ENCODE peak calls at places on chromosomes 13 and 19, in eight cellular contexts. T is epithelial cell of esophagus, L is ovary, W is heart right ventricle, C is lower leg skin, P is tibial artery, M is breast epithelium, Q is heart left ventricle. B is an unnamed sample.

GRCh38 chr19:31049431-31049830 is 299.8 kb downstream of the TSHZ3 start:
- DNase-seq in W (no peak), L (no peak), T (no peak), P (no peak), Q (no peak), C (no peak), M (no peak), B (no peak)

GRCh38 chr13:65472336-65472735 is 1757.8 kb downstream of the PCDH9 start:
- DNase-seq in P (no peak), M (no peak), Q (no peak), L (no peak), C (no peak), W (no peak), T (no peak), B (no peak)

GRCh38 chr19:29662604-29663404 is 2.5 kb upstream of the PLEKHF1 start:
- DNase-seq in W (peak), Q (peak), P (peak), M (peak), T (peak), C (peak), L (peak), B (no peak)

GRCh38 chr19:14972676-14973075 is 7.0 kb downstream of the SLC1A6 start:
- DNase-seq in W (no peak), T (no peak), M (no peak), P (no peak), Q (no peak), C (no peak), L (no peak), B (no peak)

GRCh38 chr13:23778879-23779278 is 110.3 kb downstream of the MIPEP start:
- DNase-seq in C (no peak), T (peak), P (no peak), M (no peak), Q (no peak), L (no peak), W (no peak), B (no peak)

GRCh38 chr13:111947026-111947810 is 119.7 kb upstream of the SOX1 start:
- DNase-seq in L (no peak), Q (no peak), W (no peak), M (no peak), P (no peak), T (peak), C (no peak), B (no peak)

GRCh38 chr13:98507060-98507797 is 69.7 kb downstream of the STK24 start:
- DNase-seq in W (peak), L (peak), P (peak), M (peak), Q (peak), T (peak), C (no peak), B (no peak)

GRCh38 chr19:5585461-5586299 is 17.9 kb upstream of the TINCR start:
- DNase-seq in L (no peak), Q (no peak), T (peak), P (no peak), M (no peak), W (no peak), C (peak), B (peak)

GRCh38 chr19:38666662-38667448 is 19.4 kb downstream of the ACTN4 start:
- DNase-seq in T (peak), L (no peak), C (no peak), P (peak), W (no peak), M (peak), Q (no peak), B (no peak)

GRCh38 chr13:67299072-67299635 is 69.0 kb upstream of the PCDH9 start:
- DNase-seq in T (peak), C (no peak), W (no peak), M (no peak), Q (no peak), L (no peak), P (no peak), B (no peak)

GRCh38 chr13:24670927-24671326 is 9.3 kb upstream of the ATP12A start:
- DNase-seq in M (no peak), T (no peak), C (no peak), P (no peak), L (no peak), W (no peak), Q (no peak), B (peak)

GRCh38 chr13:74144269-74144668 is 10.1 kb upstream of the KLF12 start:
- DNase-seq in L (no peak), Q (no peak), C (no peak), P (no peak), M (no peak), T (no peak), W (no peak), B (no peak)

GRCh38 chr13:43564941-43565340 is 221.8 kb downstream of the ENOX1 start:
- DNase-seq in C (no peak), T (no peak), W (no peak), M (no peak), Q (no peak), P (no peak), L (no peak), B (no peak)

GRCh38 chr19:1423445-1424181 is 14.6 kb upstream of the RPS15 start:
- DNase-seq in M (no peak), Q (no peak), T (no peak), L (no peak), W (no peak), P (no peak), C (no peak), B (no peak)

GRCh38 chr19:48819366-48819816 is 8.6 kb upstream of the BCAT2 start:
- DNase-seq in C (peak), Q (peak), T (peak), W (peak), M (peak), P (peak), L (peak), B (no peak)

GRCh38 chr19:43634516-43634876 is 5.2 kb downstream of the CADM4 start:
- DNase-seq in L (no peak), P (no peak), M (no peak), T (no peak), W (no peak), C (no peak), Q (no peak), B (no peak)

GRCh38 chr19:51572415-51572814 is 1.3 kb downstream of the ZNF175 start:
- DNase-seq in L (no peak), W (no peak), C (no peak), Q (no peak), T (no peak), P (no peak), M (no peak), B (no peak)

GRCh38 chr13:29594310-29594709 is 1.2 kb downstream of the SLC7A1 start:
- DNase-seq in W (no peak), M (no peak), L (peak), T (peak), Q (no peak), P (peak), C (peak), B (peak)

GRCh38 chr19:16447015-16447384 is 24.8 kb downstream of the EPS15L1 start:
- DNase-seq in P (peak), L (peak), M (no peak), Q (peak), W (peak), C (peak), T (peak), B (no peak)

GRCh38 chr19:16433986-16434385 is 37.8 kb downstream of the EPS15L1 start:
- DNase-seq in L (no peak), C (no peak), T (no peak), Q (no peak), M (no peak), P (no peak), W (no peak), B (no peak)

GRCh38 chr13:104534847-104535246 is 1468.6 kb upstream of the SLC10A2 start:
- DNase-seq in Q (no peak), W (no peak), T (no peak), L (no peak), M (no peak), P (no peak), C (no peak), B (peak)

GRCh38 chr19:883661-884211 is 9.3 kb downstream of the MED16 start:
- DNase-seq in T (peak), Q (no peak), M (no peak), L (no peak), W (no peak), P (no peak), C (no peak), B (no peak)

GRCh38 chr13:40517486-40518311 is 148.7 kb downstream of the FOXO1 start:
- DNase-seq in T (no peak), Q (no peak), W (no peak), C (no peak), P (no peak), M (no peak), L (no peak), B (no peak)

GRCh38 chr13:72295173-72295572 is 428.2 kb upstream of the DACH1 start:
- DNase-seq in Q (no peak), C (no peak), P (no peak), M (no peak), T (no peak), W (no peak), L (no peak), B (no peak)

GRCh38 chr13:33931397-33931987 is 113.5 kb downstream of the RFC3 start:
- DNase-seq in C (no peak), T (peak), L (no peak), W (no peak), P (no peak), M (no peak), Q (no peak), B (peak)

GRCh38 chr19:862529-863304 is 3.3 kb downstream of the CFD start:
- DNase-seq in C (peak), P (no peak), T (peak), M (peak), L (peak), Q (peak), W (peak), B (peak)

GRCh38 chr13:99218969-99219368 is 18.3 kb downstream of the UBAC2 start:
- DNase-seq in W (no peak), P (no peak), L (no peak), Q (no peak), M (no peak), T (no peak), C (no peak), B (no peak)

GRCh38 chr13:20274466-20274865 is 42.3 kb upstream of the GJB6 start:
- DNase-seq in C (peak), M (no peak), T (peak), P (no peak), Q (no peak), W (no peak), L (no peak), B (no peak)

GRCh38 chr19:48006762-48007161 is 12.3 kb downstream of the ELSPBP1 start:
- DNase-seq in P (no peak), Q (no peak), M (no peak), L (no peak), C (no peak), W (no peak), T (no peak), B (no peak)

GRCh38 chr19:49887037-49887652 is 9.5 kb downstream of the IL4I1 start:
- DNase-seq in P (no peak), C (no peak), W (peak), L (no peak), Q (no peak), M (no peak), T (no peak), B (no peak)
- TF ChIP-seq CTCF in P (no peak), C (no peak), W (no peak), L (no peak), Q (no peak), M (no peak), T (no peak), B (no peak)

DNA sequence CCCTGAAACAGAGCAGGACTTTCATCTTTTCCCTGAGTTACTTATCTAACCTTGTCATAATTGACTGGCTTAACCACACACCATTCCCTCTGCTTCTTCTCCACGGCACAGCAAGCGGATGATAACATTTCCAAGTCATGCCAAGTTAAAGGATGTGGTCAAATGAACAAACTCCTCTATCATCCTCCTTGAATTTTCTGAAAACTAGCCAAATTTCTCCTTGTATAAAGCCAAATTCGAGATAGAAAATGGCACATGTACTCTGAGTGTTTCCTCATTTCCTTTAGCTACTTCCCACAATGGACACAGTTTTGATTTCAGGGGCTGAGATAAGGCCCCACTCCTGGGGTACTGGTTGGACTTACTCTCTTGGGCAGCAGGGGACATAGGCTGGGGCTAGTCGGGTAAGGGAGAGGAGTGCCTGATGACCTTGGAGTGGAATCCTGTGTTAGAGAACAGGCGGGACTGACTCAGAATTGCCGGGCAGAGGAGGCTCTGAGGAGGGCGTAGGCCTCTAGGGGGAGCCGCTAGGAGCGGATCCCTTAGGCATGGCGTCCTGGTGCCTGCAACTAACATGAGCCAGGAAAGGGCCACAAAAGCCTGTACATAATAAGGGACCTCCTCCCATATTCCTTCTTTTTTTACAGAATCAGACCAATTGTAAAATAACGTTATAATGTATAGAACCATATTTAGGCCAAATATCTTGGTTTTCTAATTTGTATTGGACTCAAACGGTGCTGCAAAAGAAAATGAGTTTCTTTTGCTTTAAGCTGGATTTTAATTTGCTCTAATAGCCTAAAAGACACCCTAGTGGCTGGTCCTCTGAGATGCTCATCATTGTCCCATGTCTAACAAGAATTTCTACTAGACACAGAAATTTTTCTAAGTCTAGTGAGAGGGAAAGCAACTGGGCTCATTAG is 20.4 kb upstream of the TMTC4 start:
- DNase-seq in L (no peak), T (peak), W (no peak), P (no peak), M (no peak), Q (no peak), C (no peak), B (peak)
- TF ChIP-seq CTCF in L (no peak), T (peak), W (peak), P (no peak), M (no peak), Q (no peak), C (no peak), B (peak)

GRCh38 chr19:37172368-37173366 is at the start of gene ZNF585A:
- DNase-seq in C (peak), L (peak), P (peak), M (peak), Q (peak), T (peak), W (peak), B (peak)
- TF ChIP-seq CTCF in C (no peak), L (no peak), P (no peak), M (no peak), Q (no peak), T (peak), W (peak), B (no peak)

GRCh38 chr19:41436664-41436951 is 3.1 kb downstream of the DMAC2 start:
- DNase-seq in M (no peak), C (no peak), W (no peak), L (no peak), T (no peak), P (no peak), Q (no peak), B (no peak)

GRCh38 chr19:41441321-41441945 is 1.5 kb upstream of the ERICH4 start:
- DNase-seq in Q (no peak), P (no peak), M (peak), W (no peak), T (peak), C (no peak), L (no peak), B (no peak)

GRCh38 chr19:41442473-41443360 is at the start of gene ERICH4:
- DNase-seq in P (no peak), Q (no peak), M (peak), W (no peak), L (no peak), T (no peak), C (no peak), B (no peak)

GRCh38 chr19:41437944-41438574 is 1.7 kb downstream of the DMAC2 start:
- DNase-seq in Q (no peak), P (no peak), C (no peak), T (no peak), L (no peak), M (peak), W (no peak), B (no peak)

DNA sequence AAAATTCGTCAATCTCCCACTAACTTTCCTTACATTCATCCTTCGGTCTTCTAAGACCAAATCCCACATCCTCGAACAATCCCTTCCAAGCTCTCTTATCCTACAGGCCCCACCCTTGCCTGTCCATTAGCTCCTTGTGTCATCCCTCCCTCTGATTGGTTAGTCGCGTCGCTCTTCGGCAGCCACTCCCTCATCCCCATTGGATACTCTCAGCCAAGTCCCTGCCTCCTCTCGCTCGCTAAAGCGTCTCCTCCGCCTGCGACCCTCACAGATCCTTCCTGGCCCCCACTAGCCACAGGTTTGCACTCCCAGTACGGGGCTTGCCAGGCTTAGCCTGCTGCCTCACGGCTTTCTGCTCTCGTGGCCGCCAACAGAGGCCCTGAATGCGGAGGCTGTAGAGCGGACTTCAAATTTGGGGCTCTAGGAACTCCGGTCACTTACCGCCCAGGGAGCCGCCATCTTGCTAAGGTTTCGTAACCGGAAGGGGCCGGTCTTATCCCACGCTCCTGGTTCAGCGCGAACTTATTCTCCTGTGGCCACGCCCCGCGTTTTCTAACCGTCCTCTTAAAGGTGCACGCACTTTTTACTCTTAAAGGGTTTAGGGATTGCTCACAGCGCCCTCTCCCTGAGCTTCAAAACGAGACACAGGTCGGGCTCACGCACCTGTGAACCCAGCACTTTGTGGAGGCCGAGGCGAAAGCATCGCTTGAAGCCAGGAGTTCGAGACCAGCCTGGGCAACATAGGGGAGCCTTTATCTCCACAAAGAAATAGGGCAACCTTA is at the start of gene DMAC2:
- DNase-seq in M (peak), W (peak), T (peak), C (peak), L (peak), P (peak), Q (peak), B (peak)
- TF ChIP-seq CTCF in M (peak), W (peak), T (peak), C (no peak), L (no peak), P (peak), Q (peak), B (peak)

GRCh38 chr19:2945575-2946184 is 909 bp upstream of the ZNF77 start:
- DNase-seq in T (no peak), W (no peak), M (no peak), Q (no peak), C (no peak), P (no peak), L (no peak), B (no peak)

GRCh38 chr19:2942928-2943640 is 1.7 kb downstream of the ZNF77 start:
- DNase-seq in W (no peak), M (no peak), C (no peak), Q (no peak), P (no peak), T (no peak), L (no peak), B (no peak)

GRCh38 chr19:2949939-2950285 is 5.1 kb upstream of the ZNF77 start:
- DNase-seq in P (peak), L (no peak), W (no peak), C (no peak), T (peak), M (no peak), Q (no peak), B (peak)

GRCh38 chr19:2944403-2944774 is 382 bp downstream of the ZNF77 start:
- DNase-seq in P (no peak), C (no peak), Q (no peak), M (no peak), W (no peak), L (no peak), T (no peak), B (no peak)

GRCh38 chr19:2944775-2945574 is at the start of gene ZNF77:
- DNase-seq in T (peak), C (peak), L (peak), Q (peak), M (peak), W (peak), P (peak), B (peak)
- TF ChIP-seq CTCF in T (no peak), C (no peak), L (peak), Q (no peak), M (peak), W (peak), P (no peak), B (no peak)

DNA sequence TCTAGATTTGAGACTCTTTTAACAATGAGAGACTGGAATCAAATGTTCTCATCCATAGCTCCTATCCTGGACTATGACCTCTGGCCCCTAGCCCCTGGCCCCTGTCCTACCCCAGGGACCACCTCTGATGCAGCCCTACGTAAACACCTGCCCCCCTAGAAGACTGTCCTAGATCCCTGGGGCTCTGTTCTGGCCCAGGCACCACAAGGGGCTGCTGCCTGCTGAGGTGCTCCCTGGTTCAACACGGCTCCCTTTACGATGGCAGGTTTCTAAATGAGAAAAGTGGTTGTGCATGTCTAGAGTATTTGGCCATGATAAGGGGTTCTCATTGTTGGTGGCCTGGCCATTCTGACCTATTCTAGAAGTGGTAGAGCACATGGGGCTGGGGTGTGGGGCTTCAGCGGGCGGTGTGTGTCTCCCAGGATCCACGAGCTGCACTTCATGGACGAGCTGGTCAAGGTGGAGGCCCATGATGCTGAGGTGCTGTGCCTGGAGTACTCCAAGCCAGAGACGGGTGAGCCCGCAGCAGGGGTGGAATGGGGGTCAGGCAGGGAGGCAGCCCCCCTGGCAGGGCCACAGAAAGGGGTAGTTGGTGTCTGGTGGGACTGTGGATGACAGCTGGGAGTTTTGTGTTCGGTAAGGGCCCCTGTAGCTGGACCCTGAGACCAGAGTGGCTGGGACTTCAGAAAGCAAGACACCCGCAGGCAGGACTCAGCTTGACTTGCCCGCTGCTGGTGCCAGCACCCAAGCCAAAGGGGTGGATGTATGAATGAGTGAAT is 26.5 kb upstream of the OVOL3 start:
- DNase-seq in M (no peak), C (no peak), P (no peak), Q (no peak), L (no peak), T (no peak), W (no peak), B (no peak)
- TF ChIP-seq CTCF in M (no peak), C (no peak), P (no peak), Q (no peak), L (no peak), T (no peak), W (no peak), B (no peak)

B was measured in nephron progenitor cell.